ENCODE peak calls at places on chromosome X, in six cellular contexts. X is GM12878, W is HepG2, U is A549, J is upper lobe of left lung, E is K562. T is an unnamed sample. For H3K4me1, the result is how much of the 10 kb centered on the place peaks cover.

GRCh38 chrX:130171446-130172126 is at the start of gene RAB33A:
- ATAC-seq in E (no peak), X (peak), J (peak), U (peak), W (peak), T (peak)

GRCh38 chrX:119648421-119648775 is 42.2 kb upstream of the NKRF start:
- ATAC-seq in J (no peak), X (peak), W (no peak), E (no peak), U (no peak), T (no peak)

GRCh38 chrX:139158256-139158655 is 372.3 kb upstream of the F9 start:
- ATAC-seq in E (no peak), U (no peak), J (no peak), X (no peak), W (no peak), T (no peak)

GRCh38 chrX:118528089-118528753 is 32.6 kb downstream of the DOCK11 start:
- ATAC-seq in W (no peak), U (no peak), J (peak), X (peak), E (no peak), T (no peak)

GRCh38 chrX:88612870-88613329 is 134.1 kb upstream of the CPXCR1 start:
- ATAC-seq in W (peak), E (no peak), X (peak), U (no peak), J (no peak), T (no peak)

GRCh38 chrX:65196758-65197371 is 220.6 kb upstream of the ZC4H2 start:
- ATAC-seq in X (no peak), W (peak), U (no peak), J (no peak), E (peak), T (no peak)

GRCh38 chrX:109374276-109374960 is 107.5 kb downstream of the GUCY2F start:
- ATAC-seq in X (no peak), J (no peak), U (no peak), W (no peak), E (no peak), T (no peak)

GRCh38 chrX:114028907-114029662 is 554.8 kb upstream of the HTR2C start:
- ATAC-seq in J (no peak), U (no peak), X (no peak), W (no peak), E (no peak), T (no peak)

GRCh38 chrX:56804867-56805266 is 75.8 kb downstream of the NBDY start:
- ATAC-seq in E (no peak), J (no peak), X (no peak), U (no peak), W (no peak), T (no peak)

GRCh38 chrX:121671649-121672048 is 624.2 kb downstream of the GLUD2 start:
- ATAC-seq in J (no peak), E (no peak), W (no peak), X (peak), U (no peak), T (no peak)

GRCh38 chrX:55057691-55058249 is 17.1 kb upstream of the PAGE2B start:
- ATAC-seq in X (peak), U (peak), W (no peak), E (peak), J (peak), T (peak)

GRCh38 chrX:96182366-96182765 is 502.3 kb upstream of the DIAPH2 start:
- ATAC-seq in U (no peak), X (peak), E (no peak), J (no peak), W (peak), T (no peak)

GRCh38 chrX:96181571-96181970 is 503.1 kb upstream of the DIAPH2 start:
- ATAC-seq in E (no peak), X (no peak), J (no peak), U (no peak), W (no peak), T (no peak)

GRCh38 chrX:96183843-96184242 is 500.8 kb upstream of the DIAPH2 start:
- ATAC-seq in U (no peak), X (no peak), J (no peak), W (no peak), E (no peak), T (no peak)
- TF ChIP-seq EP300 in U (no peak), X (no peak), J (no peak), W (no peak), E (no peak), T (no peak)

GRCh38 chrX:150034788-150035187 is 96.5 kb upstream of the EOLA2 start:
- ATAC-seq in W (no peak), X (no peak), J (no peak), E (no peak), U (no peak), T (no peak)
- H3K4me1 ChIP-seq in W (under half), X (under half), J (under half), E (under half), U (half or more), T (under half)

GRCh38 chrX:24879679-24880078 is 136.1 kb downstream of the ARX start:
- ATAC-seq in J (no peak), U (no peak), E (no peak), X (no peak), W (no peak), T (no peak)

GRCh38 chrX:24877854-24878650 is 137.7 kb downstream of the ARX start:
- ATAC-seq in U (peak), X (peak), W (no peak), J (no peak), E (no peak), T (no peak)

GRCh38 chrX:24874604-24875247 is 141.0 kb downstream of the ARX start:
- ATAC-seq in J (no peak), X (no peak), W (no peak), U (peak), E (no peak), T (no peak)

DNA sequence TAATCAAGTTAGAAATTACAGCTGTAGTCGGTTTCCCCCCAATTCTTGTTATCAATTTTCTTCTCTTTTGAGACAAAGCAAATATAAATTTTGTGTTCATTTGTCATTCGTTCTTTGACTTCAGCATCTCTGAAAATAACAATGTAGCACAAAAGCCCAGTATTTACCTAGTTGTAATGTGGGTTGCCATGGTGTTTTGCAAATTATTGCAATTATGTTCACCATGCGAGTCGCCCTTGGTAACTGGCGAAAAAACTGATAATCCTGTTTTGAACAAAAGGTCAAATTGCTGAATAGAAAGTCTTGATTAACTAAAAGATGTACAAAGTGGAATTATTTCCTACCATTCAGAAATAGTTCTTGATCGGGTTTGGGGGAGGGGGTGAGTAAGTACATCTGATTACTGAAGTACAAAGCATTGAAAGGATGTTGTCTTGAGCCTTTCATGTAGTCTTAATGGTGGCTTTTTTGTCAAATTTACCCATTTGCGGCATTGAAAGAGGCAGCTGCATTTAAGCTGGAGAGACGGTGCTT is 138.9 kb downstream of the ARX start:
- ATAC-seq in U (no peak), W (no peak), X (no peak), J (no peak), E (no peak), T (no peak)
- TF ChIP-seq EP300 in U (no peak), W (no peak), X (no peak), J (no peak), E (no peak), T (no peak)

DNA sequence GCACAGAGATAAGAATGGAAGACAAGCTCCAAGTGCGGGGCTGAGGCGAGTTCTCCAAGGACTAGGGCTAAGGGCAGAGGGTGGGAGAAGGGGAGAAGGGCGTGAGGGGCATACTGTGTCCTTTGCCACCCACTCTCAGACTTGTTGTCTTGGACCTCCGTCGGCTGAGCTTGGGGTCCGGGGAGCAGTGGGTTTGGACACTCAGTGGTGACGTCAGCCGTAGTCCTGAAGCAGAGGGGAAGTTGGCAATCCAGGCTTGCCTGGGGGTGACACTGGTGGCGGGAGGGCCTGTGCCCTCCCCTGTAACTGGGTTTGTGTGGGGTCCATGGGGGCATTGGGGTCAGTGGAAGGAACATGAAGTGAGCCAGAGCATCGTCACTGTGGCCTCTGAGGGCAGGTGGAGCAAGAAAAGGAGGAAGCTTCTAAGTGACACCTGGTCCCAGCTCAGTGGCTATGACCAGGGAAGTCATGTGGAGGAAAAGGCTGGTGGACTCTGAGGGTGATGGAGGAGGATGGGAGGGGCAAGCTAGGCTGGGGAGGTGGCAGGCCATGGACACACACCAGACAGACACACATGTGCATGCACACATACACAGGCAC is 17.6 kb downstream of the CD99 start:
- ATAC-seq in W (no peak), J (peak), E (no peak), U (no peak), X (peak), T (no peak)
- H3K4me1 ChIP-seq in W (under half), J (half or more), E (under half), U (half or more), X (under half), T (half or more)

GRCh38 chrX:1392376-1393130 is 640 bp upstream of the SLC25A6 start:
- ATAC-seq in J (peak), W (peak), U (peak), E (peak), X (peak), T (peak)
- TF ChIP-seq EP300 in J (no peak), W (no peak), U (no peak), E (no peak), X (no peak), T (no peak)

DNA sequence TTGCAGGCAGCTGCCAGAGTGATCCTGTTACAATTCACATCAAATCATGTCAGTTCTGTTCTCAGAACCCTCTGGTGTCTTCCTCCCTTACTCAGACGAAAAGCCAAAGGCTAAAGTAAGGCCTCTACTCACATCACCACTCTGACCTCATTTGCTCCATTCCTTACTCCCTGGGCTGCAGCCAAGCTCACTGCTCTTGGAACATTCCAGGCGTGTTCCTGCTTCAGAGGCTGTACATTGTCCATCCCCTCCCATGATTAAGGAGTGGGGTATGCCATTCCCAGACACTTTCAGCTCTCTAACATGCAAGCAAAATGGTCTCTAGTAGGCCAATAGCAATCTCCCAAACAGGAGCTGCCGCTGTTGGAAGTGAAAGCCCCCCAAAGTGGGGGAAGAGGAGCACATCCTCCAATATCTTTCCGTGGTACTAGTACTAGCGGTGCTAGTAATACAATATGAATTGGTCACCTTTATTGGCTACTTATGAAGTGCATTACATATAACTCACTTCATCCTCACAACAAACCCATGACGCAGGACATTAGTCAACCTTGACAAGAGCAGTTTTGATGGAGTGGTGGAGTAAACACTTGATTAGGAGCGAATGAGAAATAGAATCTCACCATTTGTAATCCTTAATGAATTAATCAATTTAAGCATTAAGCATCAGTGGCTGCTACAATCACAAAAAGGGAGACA is 15.0 kb downstream of the GAB3 start:
- ATAC-seq in W (no peak), J (peak), U (peak), E (no peak), X (no peak), T (peak)
- H3K4me1 ChIP-seq in W (under half), J (half or more), U (half or more), E (under half), X (under half), T (half or more)